ENCODE peak calls at places on chromosomes 1 and 21, in eight cellular contexts. Y is activated gamma-delta T cell, O is MCF 10A, E is colonic mucosa, J is cardiac fibroblast, L is mammary epithelial cell, M is GM13977, K is non-pigmented ciliary epithelial cell. B is an unnamed sample.

GRCh38 chr1:221327954-221328353 is 413.9 kb downstream of the DUSP10 start:
- DNase-seq in Y (no peak), O (no peak), E (no peak), J (peak), L (no peak), M (no peak), K (no peak), B (no peak)

GRCh38 chr1:155254228-155254713 is 1.0 kb downstream of the ENTREP3 start:
- DNase-seq in Y (no peak), O (no peak), E (no peak), J (no peak), L (no peak), M (no peak), K (no peak), B (no peak)

GRCh38 chr1:36804669-36805314 is 229.5 kb downstream of the GRIK3 start:
- DNase-seq in Y (no peak), O (no peak), E (no peak), J (no peak), L (no peak), M (no peak), K (no peak), B (no peak)

GRCh38 chr1:44677201-44677520 is 2.6 kb downstream of the ARMH1 start:
- DNase-seq in Y (no peak), O (peak), E (no peak), J (peak), L (peak), M (no peak), K (no peak), B (no peak)

GRCh38 chr1:25572708-25573590 is 29.5 kb downstream of the LDLRAP1 start:
- DNase-seq in Y (no peak), O (peak), E (peak), J (peak), L (peak), M (peak), K (no peak), B (no peak)

GRCh38 chr1:204321665-204322064 is 38.1 kb downstream of the PLEKHA6 start:
- DNase-seq in Y (no peak), O (no peak), E (no peak), J (peak), L (peak), M (no peak), K (no peak), B (no peak)

GRCh38 chr1:23202263-23202749 is 15.0 kb downstream of the HTR1D start:
- DNase-seq in Y (no peak), O (peak), E (no peak), J (peak), L (peak), M (no peak), K (no peak), B (no peak)

GRCh38 chr1:173570370-173571030 is 32.4 kb downstream of the SLC9C2 start:
- DNase-seq in Y (no peak), O (no peak), E (no peak), J (no peak), L (no peak), M (no peak), K (no peak), B (no peak)

GRCh38 chr1:1304331-1305299 is 3.1 kb downstream of the ACAP3 start:
- DNase-seq in Y (no peak), O (peak), E (peak), J (peak), L (peak), M (no peak), K (peak), B (peak)

GRCh38 chr21:31731112-31731801 is 661 bp downstream of the SCAF4 start:
- DNase-seq in Y (peak), O (no peak), E (peak), J (no peak), L (no peak), M (peak), K (no peak), B (no peak)

GRCh38 chr1:230332429-230333088 is 93.6 kb downstream of the PGBD5 start:
- DNase-seq in Y (no peak), O (no peak), E (no peak), J (no peak), L (no peak), M (no peak), K (no peak), B (no peak)

GRCh38 chr1:156892190-156893047 is 1.1 kb upstream of the PEAR1 start:
- DNase-seq in Y (peak), O (peak), E (peak), J (peak), L (peak), M (peak), K (no peak), B (peak)

GRCh38 chr1:197521118-197521739 is 253.2 kb downstream of the CRB1 start:
- DNase-seq in Y (no peak), O (peak), E (peak), J (peak), L (peak), M (peak), K (peak), B (no peak)

GRCh38 chr1:202316186-202316585 is 25.6 kb downstream of the UBE2T start:
- DNase-seq in Y (no peak), O (no peak), E (no peak), J (no peak), L (no peak), M (no peak), K (no peak), B (no peak)

GRCh38 chr1:187266051-187266450 is 437.3 kb downstream of the PLA2G4A start:
- DNase-seq in Y (no peak), O (no peak), E (no peak), J (no peak), L (no peak), M (no peak), K (no peak), B (no peak)

GRCh38 chr1:53376742-53377437 is 49.0 kb upstream of the LRP8 start:
- DNase-seq in Y (no peak), O (no peak), E (peak), J (no peak), L (no peak), M (no peak), K (no peak), B (no peak)

GRCh38 chr1:76269175-76269574 is 194.6 kb downstream of the ST6GALNAC3 start:
- DNase-seq in Y (no peak), O (peak), E (no peak), J (peak), L (no peak), M (no peak), K (peak), B (no peak)

GRCh38 chr1:40955266-40955665 is 24.2 kb upstream of the CTPS1 start:
- DNase-seq in Y (no peak), O (no peak), E (no peak), J (peak), L (no peak), M (no peak), K (no peak), B (no peak)